ENCODE peak calls at places on chromosomes 12 and 14, in four cellular contexts. K is BJ, P is type B pancreatic cell, C is foreskin fibroblast. L is an unnamed sample.

GRCh38 chr12:122366685-122367475 is 55.6 kb downstream of the CLIP1 start:
- DNase-seq in K (peak), C (peak), P (no peak), L (peak)

GRCh38 chr14:88791629-88792571 is 853 bp downstream of the EML5 start:
- DNase-seq in P (peak), K (no peak), C (peak), L (peak)

GRCh38 chr12:125129592-125130255 is 64.5 kb downstream of the AACS start:
- DNase-seq in K (no peak), P (no peak), C (no peak), L (no peak)

GRCh38 chr14:92848941-92849340 is 54.8 kb downstream of the GOLGA5 start:
- DNase-seq in P (no peak), K (no peak), C (no peak), L (no peak)

GRCh38 chr12:85568395-85569103 is 267.7 kb downstream of the RASSF9 start:
- DNase-seq in P (no peak), K (no peak), C (no peak), L (no peak)

GRCh38 chr14:77085538-77085937 is 12.5 kb upstream of the CIPC start:
- DNase-seq in C (no peak), P (no peak), K (no peak), L (no peak)

GRCh38 chr12:19278407-19278806 is 148.9 kb downstream of the PLEKHA5 start:
- DNase-seq in K (no peak), C (no peak), P (no peak), L (no peak)

GRCh38 chr12:120847392-120848157 is 56.6 kb downstream of the SPPL3 start:
- DNase-seq in C (peak), P (no peak), K (no peak), L (no peak)

GRCh38 chr12:65961731-65962130 is 137.4 kb downstream of the HMGA2 start:
- DNase-seq in C (peak), P (no peak), K (no peak), L (no peak)

GRCh38 chr14:95699397-95699796 is 13.2 kb downstream of the TCL1B start:
- DNase-seq in C (no peak), P (no peak), K (no peak), L (no peak)

GRCh38 chr14:79842270-79842669 is 369.0 kb downstream of the DIO2 start:
- DNase-seq in P (no peak), C (peak), K (peak), L (no peak)

GRCh38 chr12:130881046-130881445 is 9.2 kb downstream of the RAN start:
- DNase-seq in P (no peak), K (no peak), C (no peak), L (no peak)

GRCh38 chr14:90551733-90552464 is 155.1 kb downstream of the CALM1 start:
- DNase-seq in P (no peak), K (no peak), C (no peak), L (no peak)

GRCh38 chr14:93943052-93943451 is 15.9 kb downstream of the FAM181A start:
- DNase-seq in C (no peak), P (no peak), K (no peak), L (no peak)

GRCh38 chr12:64390275-64390851 is at the start of gene C12orf56:
- DNase-seq in P (no peak), C (peak), K (no peak), L (no peak)

GRCh38 chr12:105322070-105322469 is 8.4 kb upstream of the C12orf75 start:
- DNase-seq in K (peak), C (peak), P (no peak), L (peak)

GRCh38 chr12:49357099-49357678 is 10.1 kb upstream of the SPATS2 start:
- DNase-seq in C (peak), K (no peak), P (no peak), L (peak)

GRCh38 chr12:78802593-78802992 is 62.0 kb upstream of the SYT1 start:
- DNase-seq in K (no peak), P (no peak), C (peak), L (peak)

GRCh38 chr12:23099604-23100003 is 474.6 kb downstream of the ETNK1 start:
- DNase-seq in P (no peak), K (no peak), C (no peak), L (no peak)

GRCh38 chr12:56941299-56942017 is 7.2 kb upstream of the SDR9C7 start:
- DNase-seq in P (no peak), K (peak), C (peak), L (peak)

GRCh38 chr14:75268638-75269550 is 9.7 kb upstream of the FOS start:
- DNase-seq in P (no peak), C (no peak), K (no peak), L (no peak)

GRCh38 chr12:98470469-98471082 is 44.8 kb upstream of the TMPO start:
- DNase-seq in P (no peak), K (no peak), C (no peak), L (no peak)

GRCh38 chr14:95026851-95027463 is 130.4 kb downstream of the DICER1 start:
- DNase-seq in K (no peak), P (no peak), C (no peak), L (no peak)

GRCh38 chr14:65210118-65210826 is 108.0 kb upstream of the MAX start:
- DNase-seq in K (no peak), C (peak), P (no peak), L (no peak)

GRCh38 chr12:13000616-13000934 is 510 bp upstream of the HEBP1 start:
- DNase-seq in K (no peak), P (no peak), C (peak), L (peak)

GRCh38 chr12:124927325-124928094 is 13.1 kb upstream of the UBC start:
- DNase-seq in K (no peak), C (peak), P (peak), L (peak)

DNA sequence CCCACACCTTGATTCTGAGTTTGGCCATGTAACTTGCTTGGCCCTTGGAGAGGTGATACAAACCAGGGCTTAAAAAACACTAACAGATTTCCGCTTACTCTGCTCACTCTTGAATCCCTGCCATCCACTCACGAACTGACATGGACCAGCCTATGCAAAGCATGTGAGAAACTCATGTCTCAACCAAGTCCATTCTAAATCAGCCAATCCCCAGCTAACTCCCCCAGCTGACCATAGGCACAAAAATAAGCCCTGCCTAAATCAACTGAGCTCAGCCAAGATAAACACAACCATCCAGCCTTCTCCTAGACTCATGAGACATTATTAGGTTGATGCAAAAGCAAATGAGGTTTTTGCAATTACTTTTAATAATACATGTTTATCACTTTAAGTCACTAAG is 353.9 kb upstream of the TBX3 start:
- DNase-seq in P (no peak), C (peak), K (no peak), L (no peak)
- TF ChIP-seq CTCF in P (no peak), C (no peak), K (no peak), L (no peak)

GRCh38 chr14:28264306-28264705 is 502.3 kb upstream of the FOXG1 start:
- DNase-seq in C (peak), K (no peak), P (no peak), L (no peak)
- TF ChIP-seq CTCF in C (no peak), K (no peak), P (no peak), L (no peak)

GRCh38 chr12:11825278-11825677 is 175.8 kb downstream of the ETV6 start:
- DNase-seq in P (no peak), C (no peak), K (no peak), L (no peak)
- TF ChIP-seq CTCF in P (no peak), C (no peak), K (no peak), L (no peak)

GRCh38 chr14:101480022-101480746 is 81.1 kb upstream of the DIO3 start:
- DNase-seq in C (no peak), P (peak), K (no peak), L (no peak)
- TF ChIP-seq CTCF in C (no peak), P (no peak), K (no peak), L (no peak)

GRCh38 chr12:58906917-58907316 is 13.4 kb downstream of the LRIG3 start:
- DNase-seq in C (no peak), K (no peak), P (no peak), L (no peak)
- TF ChIP-seq CTCF in C (no peak), K (no peak), P (no peak), L (no peak)

GRCh38 chr14:63993992-63994391 is 141.2 kb downstream of the SYNE2 start:
- DNase-seq in C (peak), K (no peak), P (no peak), L (no peak)
- TF ChIP-seq CTCF in C (peak), K (peak), P (peak), L (peak)

L was measured in HFFc6.